ENCODE peak calls at places on chromosomes 6 and 20, in seven cellular contexts. P is psoas muscle, R is stomach, V is tibial nerve, H is heart right ventricle, A is sigmoid colon, U is neural progenitor cell. I is an unnamed sample.

GRCh38 chr6:149905371-149905910 is 7.5 kb upstream of the RAET1E start:
- DNase-seq in P (no peak), R (no peak), V (no peak), H (no peak), A (no peak), U (no peak), I (no peak)

GRCh38 chr20:59598625-59599310 is 5.6 kb upstream of the PHACTR3 start:
- DNase-seq in P (no peak), R (peak), V (no peak), H (no peak), A (no peak), U (peak), I (no peak)

GRCh38 chr6:138485005-138485545 is 14.2 kb downstream of the NHSL1 start:
- DNase-seq in P (no peak), R (no peak), V (no peak), H (no peak), A (no peak), U (peak), I (no peak)

GRCh38 chr20:32155017-32155965 is 45.8 kb downstream of the TM9SF4 start:
- DNase-seq in P (peak), R (peak), V (peak), H (peak), A (peak), U (peak), I (peak)

GRCh38 chr6:24918641-24919403 is 16.9 kb downstream of the RIPOR2 start:
- DNase-seq in P (peak), R (no peak), V (no peak), H (peak), A (no peak), U (no peak), I (no peak)

GRCh38 chr6:127824061-127824460 is 76.8 kb downstream of the THEMIS start:
- DNase-seq in P (no peak), R (no peak), V (no peak), H (no peak), A (no peak), U (no peak), I (no peak)

GRCh38 chr6:154928325-154928922 is 66.7 kb upstream of the TIAM2 start:
- DNase-seq in P (no peak), R (peak), V (peak), H (peak), A (no peak), U (peak), I (peak)

GRCh38 chr6:130598021-130598989 is 228.9 kb upstream of the SMLR1 start:
- DNase-seq in P (no peak), R (no peak), V (no peak), H (no peak), A (no peak), U (no peak), I (no peak)

GRCh38 chr6:128025478-128025877 is 124.6 kb upstream of the THEMIS start:
- DNase-seq in P (no peak), R (no peak), V (no peak), H (no peak), A (no peak), U (no peak), I (no peak)

GRCh38 chr6:70210462-70210861 is 92.4 kb downstream of the COL9A1 start:
- DNase-seq in P (no peak), R (no peak), V (no peak), H (no peak), A (no peak), U (no peak), I (no peak)

GRCh38 chr6:147203311-147204059 is 732 bp upstream of the STXBP5 start:
- DNase-seq in P (peak), R (peak), V (peak), H (peak), A (peak), U (peak), I (peak)

GRCh38 chr6:147201885-147202515 is 2.2 kb upstream of the STXBP5 start:
- DNase-seq in P (no peak), R (no peak), V (peak), H (no peak), A (no peak), U (peak), I (no peak)

GRCh38 chr6:147204060-147204785 is at the start of gene STXBP5:
- DNase-seq in P (peak), R (peak), V (peak), H (peak), A (peak), U (peak), I (peak)

GRCh38 chr6:147202516-147203310 is 1.5 kb upstream of the STXBP5 start:
- DNase-seq in P (peak), R (peak), V (peak), H (peak), A (peak), U (peak), I (peak)

GRCh38 chr6:147200711-147201110 is 3.5 kb upstream of the STXBP5 start:
- DNase-seq in P (no peak), R (no peak), V (no peak), H (no peak), A (no peak), U (no peak), I (no peak)
- H3K27ac ChIP-seq in P (no peak), R (no peak), V (no peak), H (no peak), A (no peak), U (no peak), I (no peak)

GRCh38 chr6:122804962-122805499 is 16.0 kb downstream of the SMPDL3A start:
- DNase-seq in P (no peak), R (no peak), V (no peak), H (no peak), A (no peak), U (no peak), I (no peak)
- H3K27ac ChIP-seq in P (no peak), R (peak), V (no peak), H (no peak), A (no peak), U (no peak), I (no peak)

GRCh38 chr6:85449388-85449817 is 480 bp upstream of the NT5E start:
- DNase-seq in P (no peak), R (no peak), V (peak), H (peak), A (peak), U (peak), I (peak)
- H3K27ac ChIP-seq in P (peak), R (peak), V (peak), H (peak), A (peak), U (no peak), I (peak)

GRCh38 chr6:1135726-1136414 is 176.0 kb upstream of the FOXQ1 start:
- DNase-seq in P (no peak), R (no peak), V (no peak), H (no peak), A (no peak), U (no peak), I (no peak)
- H3K27ac ChIP-seq in P (no peak), R (peak), V (no peak), H (no peak), A (no peak), U (no peak), I (no peak)

GRCh38 chr20:4064118-4064962 is 49.0 kb upstream of the RNF24 start:
- DNase-seq in P (peak), R (peak), V (peak), H (peak), A (peak), U (peak), I (peak)

GRCh38 chr20:4060856-4061440 is 45.6 kb upstream of the RNF24 start:
- DNase-seq in P (no peak), R (no peak), V (no peak), H (no peak), A (peak), U (no peak), I (no peak)

GRCh38 chr20:4063631-4064030 is 48.3 kb upstream of the RNF24 start:
- DNase-seq in P (no peak), R (no peak), V (no peak), H (no peak), A (peak), U (no peak), I (no peak)

GRCh38 chr20:4061989-4062388 is 46.6 kb upstream of the RNF24 start:
- DNase-seq in P (no peak), R (no peak), V (no peak), H (no peak), A (no peak), U (no peak), I (no peak)

GRCh38 chr20:4062721-4063606 is 47.6 kb upstream of the RNF24 start:
- DNase-seq in P (no peak), R (no peak), V (no peak), H (no peak), A (peak), U (no peak), I (no peak)
- H3K27ac ChIP-seq in P (peak), R (peak), V (peak), H (peak), A (peak), U (no peak), I (peak)